ENCODE peak calls at places on chromosomes 12 and 14, in six cellular contexts. One of them, this sample, is unnamed. For H3K36me3, the result is how much of the 10 kb centered on the place peaks cover.

GRCh38 chr14:94129758-94130414 is 482 bp upstream of the IFI27L2 start:
- DNase-seq in lower lobe of right lung: no peak
- DNase-seq in iPS DF 6.9: no peak
- DNase-seq in DND-41: peak
- DNase-seq in neuronal stem cell: peak
- DNase-seq in gastrocnemius medialis: no peak
- DNase-seq in this sample: peak

GRCh38 chr12:131962069-131962468 is 12.3 kb downstream of the EP400 start:
- DNase-seq in gastrocnemius medialis: no peak
- DNase-seq in iPS DF 6.9: no peak
- DNase-seq in lower lobe of right lung: no peak
- DNase-seq in neuronal stem cell: no peak
- DNase-seq in DND-41: no peak
- DNase-seq in this sample: no peak

GRCh38 chr14:98120831-98121464 is 1151.0 kb downstream of the BCL11B start:
- DNase-seq in iPS DF 6.9: no peak
- DNase-seq in gastrocnemius medialis: no peak
- DNase-seq in neuronal stem cell: no peak
- DNase-seq in lower lobe of right lung: no peak
- DNase-seq in DND-41: no peak
- DNase-seq in this sample: no peak

GRCh38 chr14:93716002-93716401 is 72.3 kb downstream of the PRIMA1 start:
- DNase-seq in iPS DF 6.9: no peak
- DNase-seq in DND-41: no peak
- DNase-seq in gastrocnemius medialis: no peak
- DNase-seq in neuronal stem cell: no peak
- DNase-seq in lower lobe of right lung: no peak
- DNase-seq in this sample: no peak

GRCh38 chr12:80044694-80045046 is 54.7 kb upstream of the OTOGL start:
- DNase-seq in gastrocnemius medialis: no peak
- DNase-seq in iPS DF 6.9: no peak
- DNase-seq in lower lobe of right lung: no peak
- DNase-seq in DND-41: no peak
- DNase-seq in neuronal stem cell: no peak
- DNase-seq in this sample: no peak

GRCh38 chr12:94875525-94875924 is 128.0 kb downstream of the NDUFA12 start:
- DNase-seq in neuronal stem cell: no peak
- DNase-seq in gastrocnemius medialis: no peak
- DNase-seq in iPS DF 6.9: no peak
- DNase-seq in DND-41: peak
- DNase-seq in lower lobe of right lung: no peak
- DNase-seq in this sample: no peak

GRCh38 chr12:122918827-122919226 is 22.9 kb upstream of the VPS37B start:
- DNase-seq in lower lobe of right lung: no peak
- DNase-seq in DND-41: no peak
- DNase-seq in neuronal stem cell: no peak
- DNase-seq in gastrocnemius medialis: no peak
- DNase-seq in iPS DF 6.9: no peak
- DNase-seq in this sample: no peak

GRCh38 chr12:12022306-12022931 is 48.3 kb upstream of the BCL2L14 start:
- DNase-seq in iPS DF 6.9: no peak
- DNase-seq in DND-41: no peak
- DNase-seq in neuronal stem cell: no peak
- DNase-seq in gastrocnemius medialis: no peak
- DNase-seq in lower lobe of right lung: no peak
- DNase-seq in this sample: no peak

GRCh38 chr12:58914457-58914856 is 5.8 kb downstream of the LRIG3 start:
- DNase-seq in iPS DF 6.9: no peak
- DNase-seq in gastrocnemius medialis: no peak
- DNase-seq in neuronal stem cell: no peak
- DNase-seq in DND-41: no peak
- DNase-seq in lower lobe of right lung: no peak
- DNase-seq in this sample: no peak

GRCh38 chr14:83309833-83310232 is 1776.2 kb upstream of the SEL1L start:
- DNase-seq in neuronal stem cell: no peak
- DNase-seq in lower lobe of right lung: no peak
- DNase-seq in DND-41: no peak
- DNase-seq in iPS DF 6.9: no peak
- DNase-seq in gastrocnemius medialis: no peak
- DNase-seq in this sample: no peak

GRCh38 chr14:77306406-77307098 is 14.1 kb downstream of the POMT2 start:
- DNase-seq in gastrocnemius medialis: no peak
- DNase-seq in DND-41: no peak
- DNase-seq in neuronal stem cell: no peak
- DNase-seq in iPS DF 6.9: no peak
- DNase-seq in lower lobe of right lung: no peak
- DNase-seq in this sample: no peak

GRCh38 chr12:57215668-57216013 is 953 bp upstream of the NXPH4 start:
- DNase-seq in neuronal stem cell: no peak
- DNase-seq in gastrocnemius medialis: no peak
- DNase-seq in iPS DF 6.9: no peak
- DNase-seq in lower lobe of right lung: no peak
- DNase-seq in DND-41: no peak
- DNase-seq in this sample: peak

GRCh38 chr14:106044949-106045596 is 518.7 kb downstream of the TMEM121 start:
- DNase-seq in gastrocnemius medialis: no peak
- DNase-seq in iPS DF 6.9: no peak
- DNase-seq in DND-41: peak
- DNase-seq in neuronal stem cell: no peak
- DNase-seq in lower lobe of right lung: peak
- DNase-seq in this sample: peak

GRCh38 chr14:80206351-80206750 is 5.0 kb downstream of the DIO2 start:
- DNase-seq in gastrocnemius medialis: no peak
- DNase-seq in iPS DF 6.9: no peak
- DNase-seq in neuronal stem cell: no peak
- DNase-seq in lower lobe of right lung: no peak
- DNase-seq in DND-41: no peak
- DNase-seq in this sample: no peak
- H3K27ac ChIP-seq in gastrocnemius medialis: no peak
- H3K27ac ChIP-seq in iPS DF 6.9: no peak
- H3K27ac ChIP-seq in neuronal stem cell: peak
- H3K27ac ChIP-seq in lower lobe of right lung: no peak
- H3K27ac ChIP-seq in DND-41: no peak
- H3K27ac ChIP-seq in this sample: no peak

GRCh38 chr14:30603402-30603801 is 18.7 kb upstream of the SCFD1 start:
- DNase-seq in iPS DF 6.9: no peak
- DNase-seq in neuronal stem cell: no peak
- DNase-seq in gastrocnemius medialis: no peak
- DNase-seq in lower lobe of right lung: no peak
- DNase-seq in DND-41: no peak
- DNase-seq in this sample: no peak
- H3K36me3 ChIP-seq in iPS DF 6.9: under half
- H3K36me3 ChIP-seq in neuronal stem cell: under half
- H3K36me3 ChIP-seq in gastrocnemius medialis: under half
- H3K36me3 ChIP-seq in lower lobe of right lung: half or more
- H3K36me3 ChIP-seq in DND-41: half or more
- H3K36me3 ChIP-seq in this sample: half or more

GRCh38 chr14:100110801-100111200 is 45.6 kb downstream of the EVL start:
- DNase-seq in DND-41: no peak
- DNase-seq in lower lobe of right lung: no peak
- DNase-seq in gastrocnemius medialis: no peak
- DNase-seq in neuronal stem cell: no peak
- DNase-seq in iPS DF 6.9: no peak
- DNase-seq in this sample: no peak

GRCh38 chr14:100109594-100109955 is 44.4 kb downstream of the EVL start:
- DNase-seq in gastrocnemius medialis: no peak
- DNase-seq in DND-41: no peak
- DNase-seq in iPS DF 6.9: no peak
- DNase-seq in neuronal stem cell: no peak
- DNase-seq in lower lobe of right lung: no peak
- DNase-seq in this sample: no peak

GRCh38 chr14:100108042-100108825 is 43.0 kb downstream of the EVL start:
- DNase-seq in lower lobe of right lung: peak
- DNase-seq in gastrocnemius medialis: peak
- DNase-seq in iPS DF 6.9: peak
- DNase-seq in neuronal stem cell: peak
- DNase-seq in DND-41: peak
- DNase-seq in this sample: peak

GRCh38 chr14:100107236-100107635 is 42.0 kb downstream of the EVL start:
- DNase-seq in iPS DF 6.9: no peak
- DNase-seq in gastrocnemius medialis: no peak
- DNase-seq in DND-41: peak
- DNase-seq in lower lobe of right lung: peak
- DNase-seq in neuronal stem cell: no peak
- DNase-seq in this sample: no peak

GRCh38 chr14:100108840-100109593 is 43.8 kb downstream of the EVL start:
- DNase-seq in lower lobe of right lung: no peak
- DNase-seq in gastrocnemius medialis: no peak
- DNase-seq in neuronal stem cell: no peak
- DNase-seq in iPS DF 6.9: no peak
- DNase-seq in DND-41: no peak
- DNase-seq in this sample: no peak
- H3K27ac ChIP-seq in lower lobe of right lung: no peak
- H3K27ac ChIP-seq in gastrocnemius medialis: no peak
- H3K27ac ChIP-seq in neuronal stem cell: no peak
- H3K27ac ChIP-seq in iPS DF 6.9: no peak
- H3K27ac ChIP-seq in DND-41: peak
- H3K27ac ChIP-seq in this sample: peak

DNA sequence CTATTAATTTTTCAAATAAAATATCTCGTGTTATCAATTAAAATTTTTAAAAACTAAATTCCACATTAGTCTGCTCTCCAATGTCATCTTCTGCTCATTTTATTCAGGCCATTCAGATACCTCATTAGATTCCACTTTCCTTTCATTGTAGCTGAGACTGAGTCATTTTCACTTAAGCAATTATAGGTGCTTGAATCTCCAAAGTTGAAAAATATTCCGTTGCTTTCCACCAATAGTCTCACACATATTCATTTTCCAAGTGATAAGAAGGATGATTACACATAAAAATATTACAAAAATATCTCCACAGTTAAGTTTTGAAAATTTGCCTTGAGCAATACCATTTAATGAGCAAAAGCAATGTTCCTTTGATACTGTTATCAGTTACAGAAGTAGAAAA is 36.5 kb upstream of the YBX3 start:
- DNase-seq in gastrocnemius medialis: no peak
- DNase-seq in iPS DF 6.9: no peak
- DNase-seq in DND-41: no peak
- DNase-seq in neuronal stem cell: no peak
- DNase-seq in lower lobe of right lung: no peak
- DNase-seq in this sample: no peak
- H3K36me3 ChIP-seq in gastrocnemius medialis: under half
- H3K36me3 ChIP-seq in iPS DF 6.9: under half
- H3K36me3 ChIP-seq in DND-41: under half
- H3K36me3 ChIP-seq in neuronal stem cell: under half
- H3K36me3 ChIP-seq in lower lobe of right lung: under half
- H3K36me3 ChIP-seq in this sample: under half

GRCh38 chr14:100135784-100136183 is 23.7 kb downstream of the DEGS2 start:
- DNase-seq in gastrocnemius medialis: no peak
- DNase-seq in neuronal stem cell: no peak
- DNase-seq in DND-41: no peak
- DNase-seq in iPS DF 6.9: no peak
- DNase-seq in lower lobe of right lung: no peak
- DNase-seq in this sample: no peak

GRCh38 chr14:100137173-100137572 is 22.3 kb downstream of the DEGS2 start:
- DNase-seq in neuronal stem cell: no peak
- DNase-seq in lower lobe of right lung: no peak
- DNase-seq in iPS DF 6.9: no peak
- DNase-seq in gastrocnemius medialis: no peak
- DNase-seq in DND-41: no peak
- DNase-seq in this sample: no peak

GRCh38 chr14:100138955-100139354 is 20.5 kb downstream of the DEGS2 start:
- DNase-seq in neuronal stem cell: no peak
- DNase-seq in lower lobe of right lung: no peak
- DNase-seq in gastrocnemius medialis: no peak
- DNase-seq in iPS DF 6.9: no peak
- DNase-seq in DND-41: no peak
- DNase-seq in this sample: no peak

GRCh38 chr14:100140452-100141132 is 18.9 kb downstream of the DEGS2 start:
- DNase-seq in neuronal stem cell: peak
- DNase-seq in DND-41: no peak
- DNase-seq in lower lobe of right lung: no peak
- DNase-seq in iPS DF 6.9: no peak
- DNase-seq in gastrocnemius medialis: no peak
- DNase-seq in this sample: no peak

GRCh38 chr14:100138082-100138787 is 21.2 kb downstream of the DEGS2 start:
- DNase-seq in lower lobe of right lung: no peak
- DNase-seq in iPS DF 6.9: no peak
- DNase-seq in gastrocnemius medialis: no peak
- DNase-seq in DND-41: no peak
- DNase-seq in neuronal stem cell: no peak
- DNase-seq in this sample: no peak
- H3K27ac ChIP-seq in lower lobe of right lung: no peak
- H3K27ac ChIP-seq in iPS DF 6.9: no peak
- H3K27ac ChIP-seq in gastrocnemius medialis: no peak
- H3K27ac ChIP-seq in DND-41: peak
- H3K27ac ChIP-seq in neuronal stem cell: no peak
- H3K27ac ChIP-seq in this sample: peak

GRCh38 chr14:34604990-34605389 is 25.0 kb downstream of the SNX6 start:
- DNase-seq in gastrocnemius medialis: no peak
- DNase-seq in iPS DF 6.9: no peak
- DNase-seq in DND-41: no peak
- DNase-seq in neuronal stem cell: no peak
- DNase-seq in lower lobe of right lung: no peak
- DNase-seq in this sample: no peak
- H3K36me3 ChIP-seq in gastrocnemius medialis: half or more
- H3K36me3 ChIP-seq in iPS DF 6.9: under half
- H3K36me3 ChIP-seq in DND-41: half or more
- H3K36me3 ChIP-seq in neuronal stem cell: under half
- H3K36me3 ChIP-seq in lower lobe of right lung: half or more
- H3K36me3 ChIP-seq in this sample: half or more

GRCh38 chr14:90866822-90867221 is 50.6 kb upstream of the TTC7B start:
- DNase-seq in lower lobe of right lung: no peak
- DNase-seq in DND-41: no peak
- DNase-seq in gastrocnemius medialis: no peak
- DNase-seq in neuronal stem cell: no peak
- DNase-seq in iPS DF 6.9: no peak
- DNase-seq in this sample: no peak
- H3K27ac ChIP-seq in lower lobe of right lung: no peak
- H3K27ac ChIP-seq in DND-41: no peak
- H3K27ac ChIP-seq in gastrocnemius medialis: no peak
- H3K27ac ChIP-seq in neuronal stem cell: no peak
- H3K27ac ChIP-seq in iPS DF 6.9: no peak
- H3K27ac ChIP-seq in this sample: no peak

GRCh38 chr14:52748647-52749292 is 18.8 kb downstream of the STYX start:
- DNase-seq in lower lobe of right lung: no peak
- DNase-seq in neuronal stem cell: no peak
- DNase-seq in gastrocnemius medialis: no peak
- DNase-seq in DND-41: no peak
- DNase-seq in iPS DF 6.9: no peak
- DNase-seq in this sample: no peak
- H3K36me3 ChIP-seq in lower lobe of right lung: half or more
- H3K36me3 ChIP-seq in neuronal stem cell: under half
- H3K36me3 ChIP-seq in gastrocnemius medialis: half or more
- H3K36me3 ChIP-seq in DND-41: under half
- H3K36me3 ChIP-seq in iPS DF 6.9: under half
- H3K36me3 ChIP-seq in this sample: half or more

DNA sequence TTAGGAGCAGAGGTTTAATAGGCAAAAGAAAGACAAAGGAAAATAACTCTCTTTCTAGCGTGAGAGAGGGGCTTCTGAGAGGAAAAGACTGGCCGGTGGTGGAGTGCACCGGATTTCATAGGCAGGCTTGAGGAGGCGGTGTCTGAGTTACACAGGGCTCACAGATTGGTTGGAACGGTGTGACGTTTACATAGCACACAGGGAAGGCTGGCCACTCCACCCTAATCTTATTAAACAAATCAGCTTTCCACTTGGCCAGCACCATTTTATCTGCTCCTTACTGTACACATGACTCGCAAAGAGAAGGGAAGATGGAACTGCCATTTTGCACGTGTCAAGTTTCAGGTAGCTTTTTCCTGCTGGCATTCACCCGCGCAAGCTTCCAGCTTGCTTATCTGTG is 587.7 kb downstream of the RPL10L start:
- DNase-seq in gastrocnemius medialis: no peak
- DNase-seq in lower lobe of right lung: no peak
- DNase-seq in iPS DF 6.9: no peak
- DNase-seq in neuronal stem cell: no peak
- DNase-seq in DND-41: no peak
- DNase-seq in this sample: no peak
- H3K27ac ChIP-seq in gastrocnemius medialis: no peak
- H3K27ac ChIP-seq in lower lobe of right lung: no peak
- H3K27ac ChIP-seq in iPS DF 6.9: no peak
- H3K27ac ChIP-seq in neuronal stem cell: no peak
- H3K27ac ChIP-seq in DND-41: no peak
- H3K27ac ChIP-seq in this sample: no peak